ENCODE peak calls at places on chromosome 10, in six cellular contexts. One of them, this sample, is unnamed.

GRCh38 chr10:61621538-61622150 is 41.1 kb upstream of the CABCOCO1 start:
- DNase-seq in gastrocnemius medialis: no peak
- DNase-seq in sigmoid colon: no peak
- DNase-seq in IMR-90: no peak
- DNase-seq in ovary: no peak
- DNase-seq in K562: peak
- DNase-seq in this sample: no peak

GRCh38 chr10:118835682-118836326 is 81.0 kb upstream of the CACUL1 start:
- DNase-seq in gastrocnemius medialis: no peak
- DNase-seq in K562: no peak
- DNase-seq in IMR-90: no peak
- DNase-seq in ovary: no peak
- DNase-seq in sigmoid colon: no peak
- DNase-seq in this sample: no peak

GRCh38 chr10:22750131-22750530 is 35.8 kb upstream of the PIP4K2A start:
- DNase-seq in sigmoid colon: no peak
- DNase-seq in gastrocnemius medialis: no peak
- DNase-seq in K562: no peak
- DNase-seq in ovary: no peak
- DNase-seq in IMR-90: peak
- DNase-seq in this sample: no peak

GRCh38 chr10:119350529-119351001 is 143.2 kb downstream of the GRK5 start:
- DNase-seq in gastrocnemius medialis: peak
- DNase-seq in IMR-90: peak
- DNase-seq in K562: no peak
- DNase-seq in sigmoid colon: no peak
- DNase-seq in ovary: no peak
- DNase-seq in this sample: no peak

GRCh38 chr10:11539191-11539868 is 72.1 kb downstream of the USP6NL start:
- DNase-seq in IMR-90: peak
- DNase-seq in gastrocnemius medialis: no peak
- DNase-seq in ovary: no peak
- DNase-seq in sigmoid colon: no peak
- DNase-seq in K562: peak
- DNase-seq in this sample: peak

GRCh38 chr10:110358869-110359629 is 54.3 kb upstream of the SMNDC1 start:
- DNase-seq in K562: no peak
- DNase-seq in sigmoid colon: no peak
- DNase-seq in IMR-90: no peak
- DNase-seq in gastrocnemius medialis: no peak
- DNase-seq in ovary: no peak
- DNase-seq in this sample: no peak

GRCh38 chr10:47033541-47034270 is 122.5 kb downstream of the PTPN20 start:
- DNase-seq in K562: no peak
- DNase-seq in gastrocnemius medialis: no peak
- DNase-seq in IMR-90: no peak
- DNase-seq in ovary: no peak
- DNase-seq in sigmoid colon: peak
- DNase-seq in this sample: no peak

GRCh38 chr10:28533571-28534304 is 820 bp downstream of the WAC start:
- DNase-seq in ovary: peak
- DNase-seq in gastrocnemius medialis: peak
- DNase-seq in K562: peak
- DNase-seq in sigmoid colon: peak
- DNase-seq in IMR-90: peak
- DNase-seq in this sample: peak

GRCh38 chr10:7950981-7951847 is 103.3 kb upstream of the GATA3 start:
- DNase-seq in IMR-90: peak
- DNase-seq in ovary: no peak
- DNase-seq in sigmoid colon: no peak
- DNase-seq in K562: no peak
- DNase-seq in gastrocnemius medialis: no peak
- DNase-seq in this sample: no peak

GRCh38 chr10:119162121-119162520 is 3.4 kb downstream of the SFXN4 start:
- DNase-seq in gastrocnemius medialis: no peak
- DNase-seq in IMR-90: no peak
- DNase-seq in K562: no peak
- DNase-seq in ovary: no peak
- DNase-seq in sigmoid colon: peak
- DNase-seq in this sample: no peak

GRCh38 chr10:116866987-116867595 is 17.8 kb downstream of the ENO4 start:
- DNase-seq in gastrocnemius medialis: no peak
- DNase-seq in IMR-90: peak
- DNase-seq in sigmoid colon: no peak
- DNase-seq in ovary: no peak
- DNase-seq in K562: no peak
- DNase-seq in this sample: no peak

DNA sequence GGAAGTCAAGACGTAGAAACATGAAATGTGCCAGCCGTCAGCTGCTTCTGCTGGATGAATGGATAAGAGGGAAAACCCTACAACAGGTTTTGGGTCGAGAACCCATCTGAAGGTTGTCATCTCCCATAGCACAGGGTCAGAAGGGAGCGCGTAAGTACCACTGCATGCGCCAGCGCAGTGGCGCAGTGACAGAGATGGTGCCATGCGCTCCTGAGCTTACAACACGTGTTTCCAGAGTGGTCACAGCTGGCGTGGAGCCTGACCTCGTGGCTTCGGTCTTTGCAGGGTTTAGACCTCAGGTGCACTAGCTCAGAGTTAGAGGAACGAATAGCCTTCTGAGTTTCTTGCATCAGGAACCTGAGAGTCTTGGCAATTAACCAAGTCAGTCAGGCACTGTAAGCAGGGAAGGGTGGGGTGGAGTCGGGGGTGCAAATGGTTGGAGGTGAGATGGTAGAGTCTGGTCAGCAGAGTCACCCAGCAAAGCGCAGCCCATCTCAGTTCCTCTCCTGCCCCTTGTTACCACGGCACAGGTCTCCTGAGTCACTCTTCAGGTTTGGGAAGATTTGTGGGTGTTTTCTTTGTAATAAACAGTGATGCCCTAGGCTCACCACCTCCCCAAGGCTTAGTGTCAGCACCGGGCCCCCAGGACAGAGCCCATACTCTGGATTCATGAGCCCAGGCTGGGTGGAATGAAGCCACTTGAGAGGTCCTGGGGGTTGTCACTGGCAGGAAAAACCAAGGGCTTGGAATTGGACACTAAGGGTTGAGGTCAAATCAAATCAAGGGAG is 84.1 kb upstream of the PPIF start:
- DNase-seq in IMR-90: no peak
- DNase-seq in ovary: no peak
- DNase-seq in sigmoid colon: no peak
- DNase-seq in K562: no peak
- DNase-seq in gastrocnemius medialis: no peak
- DNase-seq in this sample: no peak
- TF ChIP-seq POLR2A in IMR-90: no peak
- TF ChIP-seq POLR2A in ovary: no peak
- TF ChIP-seq POLR2A in sigmoid colon: no peak
- TF ChIP-seq POLR2A in K562: no peak
- TF ChIP-seq POLR2A in gastrocnemius medialis: no peak
- TF ChIP-seq POLR2A in this sample: no peak

DNA sequence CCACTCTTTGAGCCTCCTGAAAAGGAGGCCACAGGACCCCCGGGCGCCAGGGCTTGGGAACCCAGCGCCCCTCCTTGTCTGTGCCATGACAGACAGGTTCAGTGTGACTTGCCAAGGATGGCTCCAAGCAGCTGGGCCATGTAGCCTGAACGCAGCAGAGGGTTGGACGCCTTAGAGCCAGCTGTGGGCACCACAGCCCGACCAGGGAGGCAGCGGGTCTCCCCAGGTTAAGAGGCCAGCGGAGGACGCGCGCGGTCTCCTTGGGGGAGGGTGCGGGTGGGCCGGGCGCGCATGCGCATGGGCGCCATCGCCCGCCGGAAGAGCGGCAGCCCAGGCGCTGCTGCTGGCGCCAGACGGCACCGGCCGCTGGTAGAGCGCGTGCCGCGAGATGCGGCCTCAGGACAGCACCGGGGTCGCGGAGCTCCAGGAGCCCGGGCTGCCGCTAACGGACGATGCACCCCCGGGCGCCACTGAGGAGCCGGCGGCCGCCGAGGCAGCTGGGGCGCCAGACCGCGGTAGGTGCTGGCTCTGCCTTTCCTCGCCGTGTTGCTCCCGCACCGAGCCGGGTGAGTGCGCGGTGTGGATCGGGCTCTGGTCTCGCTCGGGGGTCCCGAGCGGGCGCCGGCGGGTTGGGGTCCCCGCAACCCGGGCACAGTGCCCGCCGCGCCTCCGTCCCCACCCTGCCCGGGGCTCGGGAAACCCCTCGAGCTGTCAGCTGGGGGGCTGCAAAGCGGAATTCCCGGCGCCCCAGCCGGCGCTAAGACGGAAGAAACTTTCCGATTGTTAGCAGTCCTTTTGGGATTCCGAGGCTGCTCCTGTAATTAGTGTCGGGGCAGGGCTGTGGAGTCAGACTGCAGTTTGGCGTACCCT is at the start of gene SLC35G1:
- DNase-seq in sigmoid colon: peak
- DNase-seq in gastrocnemius medialis: peak
- DNase-seq in IMR-90: peak
- DNase-seq in ovary: peak
- DNase-seq in K562: peak
- DNase-seq in this sample: peak
- TF ChIP-seq POLR2A in sigmoid colon: no peak
- TF ChIP-seq POLR2A in gastrocnemius medialis: peak
- TF ChIP-seq POLR2A in IMR-90: peak
- TF ChIP-seq POLR2A in ovary: no peak
- TF ChIP-seq POLR2A in K562: peak
- TF ChIP-seq POLR2A in this sample: peak

GRCh38 chr10:100529473-100530298 is at the start of gene NDUFB8:
- DNase-seq in IMR-90: peak
- DNase-seq in sigmoid colon: peak
- DNase-seq in ovary: peak
- DNase-seq in K562: peak
- DNase-seq in gastrocnemius medialis: peak
- DNase-seq in this sample: peak
- TF ChIP-seq POLR2A in IMR-90: peak
- TF ChIP-seq POLR2A in sigmoid colon: peak
- TF ChIP-seq POLR2A in ovary: peak
- TF ChIP-seq POLR2A in K562: peak
- TF ChIP-seq POLR2A in gastrocnemius medialis: peak
- TF ChIP-seq POLR2A in this sample: peak

DNA sequence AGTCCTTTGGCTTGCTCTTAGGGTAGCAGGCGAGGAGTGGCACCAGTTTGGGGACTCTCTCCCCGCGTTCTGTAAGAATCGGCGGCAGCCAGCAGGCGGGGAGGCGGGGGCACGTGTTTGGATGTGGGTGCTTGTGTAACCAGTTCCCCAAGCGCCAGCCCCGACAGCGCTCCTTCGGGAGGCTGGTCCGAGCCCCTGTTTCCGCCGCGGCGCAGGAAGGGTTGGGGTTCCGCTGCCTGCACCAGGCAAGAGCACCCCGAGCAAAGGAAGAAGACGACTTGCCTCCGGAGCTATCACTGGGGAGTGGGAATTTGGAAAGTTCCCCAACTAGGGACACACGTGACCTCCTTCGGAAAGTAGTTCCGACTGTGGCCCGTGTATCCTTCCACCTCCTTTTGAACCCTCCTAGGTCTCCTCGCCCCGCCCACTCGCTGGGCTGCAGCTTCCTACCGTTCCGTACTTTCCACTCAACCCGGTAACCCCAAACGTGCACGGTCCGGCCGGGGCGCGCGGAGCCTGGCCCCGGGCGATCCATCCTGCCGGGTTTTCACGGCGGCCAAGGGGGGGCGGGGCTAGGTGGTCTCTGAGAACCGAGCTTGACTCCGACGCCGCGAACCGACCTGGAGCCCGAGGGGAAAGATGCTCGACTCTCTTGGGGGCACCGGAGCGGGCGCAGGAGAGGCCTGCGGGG is 1.2 kb downstream of the KLLN start:
- DNase-seq in ovary: peak
- DNase-seq in K562: peak
- DNase-seq in sigmoid colon: peak
- DNase-seq in gastrocnemius medialis: peak
- DNase-seq in IMR-90: peak
- DNase-seq in this sample: peak
- TF ChIP-seq POLR2A in ovary: peak
- TF ChIP-seq POLR2A in K562: peak
- TF ChIP-seq POLR2A in sigmoid colon: peak
- TF ChIP-seq POLR2A in gastrocnemius medialis: peak
- TF ChIP-seq POLR2A in IMR-90: peak
- TF ChIP-seq POLR2A in this sample: peak

DNA sequence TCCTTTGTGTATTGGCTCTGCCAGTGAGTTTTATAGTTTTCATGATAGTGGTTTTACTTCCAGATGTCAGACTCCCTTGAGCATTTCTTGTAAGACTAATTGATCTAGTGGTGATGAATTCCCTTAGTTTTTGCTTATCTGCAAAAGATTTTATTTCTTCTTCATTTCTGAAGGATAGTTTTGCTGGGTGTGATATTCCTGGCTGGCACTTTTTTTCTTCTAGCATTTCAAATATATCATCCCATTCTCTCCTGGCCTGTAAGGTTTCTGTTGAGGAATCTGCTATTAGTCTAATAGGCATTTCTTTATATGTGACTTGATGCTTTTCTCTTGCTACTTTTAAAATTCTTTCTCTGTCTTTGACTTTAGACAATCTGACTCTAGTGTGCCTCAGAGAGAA is 64.8 kb downstream of the SLC16A9 start:
- DNase-seq in sigmoid colon: no peak
- DNase-seq in IMR-90: no peak
- DNase-seq in K562: no peak
- DNase-seq in gastrocnemius medialis: no peak
- DNase-seq in ovary: no peak
- DNase-seq in this sample: no peak
- TF ChIP-seq POLR2A in sigmoid colon: no peak
- TF ChIP-seq POLR2A in IMR-90: no peak
- TF ChIP-seq POLR2A in K562: no peak
- TF ChIP-seq POLR2A in gastrocnemius medialis: no peak
- TF ChIP-seq POLR2A in ovary: no peak
- TF ChIP-seq POLR2A in this sample: no peak